ENCODE peak calls at places on chromosome 15, in seven cellular contexts. One of them, this sample, is unnamed.

GRCh38 chr15:47300035-47300434 is 417.3 kb upstream of the SEMA6D start:
- DNase-seq in ACHN: no peak
- DNase-seq in substantia nigra: no peak
- DNase-seq in LHCN-M2: no peak
- DNase-seq in left ventricle myocardium superior: no peak
- DNase-seq in pancreas: no peak
- DNase-seq in AML-193: no peak
- DNase-seq in this sample: no peak

GRCh38 chr15:50821476-50821875 is 56.0 kb upstream of the SPPL2A start:
- DNase-seq in ACHN: no peak
- DNase-seq in left ventricle myocardium superior: no peak
- DNase-seq in pancreas: no peak
- DNase-seq in AML-193: no peak
- DNase-seq in substantia nigra: no peak
- DNase-seq in LHCN-M2: no peak
- DNase-seq in this sample: no peak

GRCh38 chr15:45185903-45186770 is 1.6 kb downstream of the SHF start:
- DNase-seq in pancreas: no peak
- DNase-seq in substantia nigra: no peak
- DNase-seq in left ventricle myocardium superior: no peak
- DNase-seq in ACHN: no peak
- DNase-seq in LHCN-M2: no peak
- DNase-seq in AML-193: no peak
- DNase-seq in this sample: no peak

GRCh38 chr15:45521596-45522167 is 873 bp downstream of the SLC30A4 start:
- DNase-seq in ACHN: peak; percentile 4
- DNase-seq in pancreas: no peak
- DNase-seq in LHCN-M2: no peak
- DNase-seq in substantia nigra: no peak
- DNase-seq in left ventricle myocardium superior: no peak
- DNase-seq in AML-193: peak; percentile 38
- DNase-seq in this sample: no peak

GRCh38 chr15:100330221-100330620 is 11.6 kb downstream of the ADAMTS17 start:
- DNase-seq in pancreas: no peak
- DNase-seq in substantia nigra: no peak
- DNase-seq in LHCN-M2: no peak
- DNase-seq in AML-193: no peak
- DNase-seq in left ventricle myocardium superior: no peak
- DNase-seq in ACHN: no peak
- DNase-seq in this sample: no peak

GRCh38 chr15:32786906-32787305 is 69.1 kb downstream of the GREM1 start:
- DNase-seq in AML-193: no peak
- DNase-seq in LHCN-M2: no peak
- DNase-seq in ACHN: peak; percentile 39
- DNase-seq in substantia nigra: no peak
- DNase-seq in left ventricle myocardium superior: no peak
- DNase-seq in pancreas: no peak
- DNase-seq in this sample: no peak

GRCh38 chr15:69718916-69719315 is 266.3 kb downstream of the RPLP1 start:
- DNase-seq in substantia nigra: no peak
- DNase-seq in left ventricle myocardium superior: no peak
- DNase-seq in LHCN-M2: no peak
- DNase-seq in AML-193: peak; percentile 91
- DNase-seq in ACHN: no peak
- DNase-seq in pancreas: no peak
- DNase-seq in this sample: no peak

GRCh38 chr15:28456476-28457395 is 76.0 kb downstream of the GOLGA8G start:
- DNase-seq in LHCN-M2: no peak
- DNase-seq in AML-193: no peak
- DNase-seq in pancreas: no peak
- DNase-seq in substantia nigra: no peak
- DNase-seq in left ventricle myocardium superior: peak; percentile 26
- DNase-seq in ACHN: no peak
- DNase-seq in this sample: no peak

GRCh38 chr15:90885432-90886290 is 1.4 kb downstream of the FES start:
- DNase-seq in LHCN-M2: no peak
- DNase-seq in substantia nigra: no peak
- DNase-seq in left ventricle myocardium superior: peak; percentile 88
- DNase-seq in ACHN: peak; percentile 43
- DNase-seq in pancreas: peak; percentile 54
- DNase-seq in AML-193: peak; percentile 94
- DNase-seq in this sample: no peak

GRCh38 chr15:89067751-89068150 is 20.5 kb upstream of the ABHD2 start:
- DNase-seq in ACHN: peak; percentile 82
- DNase-seq in AML-193: no peak
- DNase-seq in LHCN-M2: peak; percentile 39
- DNase-seq in left ventricle myocardium superior: no peak
- DNase-seq in substantia nigra: no peak
- DNase-seq in pancreas: no peak
- DNase-seq in this sample: no peak